ENCODE peak calls at places on chromosomes 7 and 10, in five cellular contexts. V is activated CD8-positive, alpha-beta T cell treated with anti-CD3 and anti-CD28 coated beads for 36 hours; E is RCC 7860; T is NAMALWA; G is iPS-NIHi11. Q is an unnamed sample.

GRCh38 chr10:78436706-78437406 is 403.2 kb downstream of the RPS24 start:
- DNase-seq in G (no peak), E (no peak), V (no peak), T (no peak), Q (no peak)

GRCh38 chr7:45677311-45677900 is 103.2 kb downstream of the ADCY1 start:
- DNase-seq in E (no peak), G (no peak), T (no peak), V (no peak), Q (no peak)

GRCh38 chr10:101214446-101215396 is 14.5 kb downstream of the LBX1 start:
- DNase-seq in G (peak; percentile 82), V (peak; percentile 84), E (peak; percentile 17), T (peak; percentile 83), Q (no peak)

GRCh38 chr10:31947144-31947926 is 18.7 kb upstream of the ARHGAP12 start:
- DNase-seq in G (peak; percentile 38), E (peak; percentile 58), T (peak; percentile 61), V (no peak), Q (no peak)

GRCh38 chr7:84370114-84370513 is 175.5 kb upstream of the SEMA3A start:
- DNase-seq in G (no peak), E (no peak), V (no peak), T (no peak), Q (no peak)

GRCh38 chr10:132911712-132912097 is 30.7 kb downstream of the CFAP46 start:
- DNase-seq in T (no peak), G (no peak), E (no peak), V (no peak), Q (no peak)

GRCh38 chr10:89378006-89378627 is at the start of gene IFIT1B:
- DNase-seq in T (no peak), G (peak; percentile 41), E (no peak), V (no peak), Q (no peak)

GRCh38 chr10:101258179-101258885 is 29.1 kb upstream of the LBX1 start:
- DNase-seq in E (no peak), T (peak; percentile 90), V (peak; percentile 23), G (peak; percentile 63), Q (no peak)

GRCh38 chr10:80356563-80356999 is at the start of the genes DYDC1 and DYDC2:
- DNase-seq in V (peak; percentile 79), G (peak; percentile 84), E (no peak), T (no peak), Q (no peak)

GRCh38 chr10:117363027-117363426 is 12.2 kb downstream of the PDZD8 start:
- DNase-seq in E (peak; percentile 68), V (no peak), T (no peak), G (no peak), Q (no peak)

GRCh38 chr10:91758303-91759146 is 39.7 kb upstream of the TNKS2 start:
- DNase-seq in E (peak; percentile 45), T (peak; percentile 74), G (peak; percentile 40), V (no peak), Q (no peak)

GRCh38 chr7:87001214-87001613 is 58.2 kb downstream of the ELAPOR2 start:
- DNase-seq in E (no peak), V (no peak), G (no peak), T (no peak), Q (no peak)

GRCh38 chr7:33262476-33262875 is 133.1 kb downstream of the BBS9 start:
- DNase-seq in E (no peak), V (no peak), T (no peak), G (no peak), Q (no peak)

GRCh38 chr10:26334932-26335573 is 103.1 kb upstream of the APBB1IP start:
- DNase-seq in E (peak; percentile 64), G (peak; percentile 77), T (peak; percentile 91), V (peak; percentile 75), Q (peak; percentile 34)

GRCh38 chr7:5541087-5541992 is 117.7 kb upstream of the TNRC18 start:
- DNase-seq in G (no peak), E (no peak), T (no peak), V (no peak), Q (no peak)

GRCh38 chr10:59337254-59337653 is 25.1 kb downstream of the FAM13C start:
- DNase-seq in G (no peak), V (no peak), T (no peak), E (no peak), Q (no peak)

GRCh38 chr7:135853008-135853407 is 104.4 kb upstream of the FAM180A start:
- DNase-seq in T (no peak), G (no peak), E (no peak), V (no peak), Q (no peak)

GRCh38 chr7:91519241-91520200 is 255.3 kb downstream of the FZD1 start:
- DNase-seq in E (no peak), T (no peak), V (no peak), G (no peak), Q (no peak)

GRCh38 chr10:90319188-90319914 is 538.5 kb downstream of the HTR7 start:
- DNase-seq in E (peak; percentile 95), V (peak; percentile 13), T (no peak), G (peak; percentile 77), Q (no peak)

GRCh38 chr10:37860494-37861190 is 3.2 kb upstream of the ZNF248 start:
- DNase-seq in E (peak; percentile 20), V (no peak), G (no peak), T (no peak), Q (no peak)